ENCODE peak calls at places on chromosomes 12 and 14, in seven cellular contexts. A is BE2C, M is transverse colon, T is A172, V is AG20443, E is bronchial epithelial cell, U is GF-D8. C is an unnamed sample.

GRCh38 chr12:32293808-32294419 is 105.4 kb upstream of the FGD4 start:
- DNase-seq in A (no peak), M (no peak), T (no peak), V (no peak), E (no peak), U (no peak), C (no peak)

GRCh38 chr12:108689314-108690190 is 41.8 kb downstream of the CORO1C start:
- DNase-seq in A (peak; percentile 50), M (peak; percentile 27), T (peak; percentile 51), V (no peak), E (no peak), U (peak; percentile 81), C (peak; percentile 55)

GRCh38 chr12:2693204-2693860 is 101.4 kb upstream of the FKBP4 start:
- DNase-seq in A (no peak), M (no peak), T (no peak), V (no peak), E (no peak), U (no peak), C (no peak)

GRCh38 chr12:132056320-132056719 is 87.8 kb downstream of the DDX51 start:
- DNase-seq in A (no peak), M (no peak), T (no peak), V (no peak), E (no peak), U (no peak), C (no peak)

GRCh38 chr12:108859923-108860291 is 2.5 kb upstream of the SSH1 start:
- DNase-seq in A (no peak), M (no peak), T (no peak), V (no peak), E (no peak), U (no peak), C (no peak)

GRCh38 chr12:46858368-46858767 is 32.6 kb upstream of the SLC38A4 start:
- DNase-seq in A (no peak), M (no peak), T (peak; percentile 6), V (no peak), E (no peak), U (no peak), C (no peak)

GRCh38 chr12:19833775-19834501 is 394.6 kb downstream of the AEBP2 start:
- DNase-seq in A (no peak), M (no peak), T (peak; percentile 51), V (no peak), E (peak; percentile 6), U (no peak), C (peak; percentile 8)

GRCh38 chr12:115023279-115023678 is 339.3 kb upstream of the TBX3 start:
- DNase-seq in A (no peak), M (no peak), T (no peak), V (peak; percentile 54), E (no peak), U (no peak), C (peak; percentile 60)

GRCh38 chr12:4137015-4137414 is 136.5 kb upstream of the CCND2 start:
- DNase-seq in A (no peak), M (no peak), T (no peak), V (no peak), E (no peak), U (no peak), C (no peak)

GRCh38 chr14:75143761-75144527 is 17.1 kb upstream of the NEK9 start:
- DNase-seq in A (no peak), M (no peak), T (no peak), V (no peak), E (no peak), U (no peak), C (no peak)

GRCh38 chr12:68886636-68887572 is 46.1 kb downstream of the CPM start:
- DNase-seq in A (no peak), M (no peak), T (no peak), V (no peak), E (no peak), U (no peak), C (no peak)

GRCh38 chr14:100786820-100787219 is 39.1 kb upstream of the MEG3 start:
- DNase-seq in A (no peak), M (no peak), T (no peak), V (no peak), E (no peak), U (no peak), C (no peak)

GRCh38 chr12:12214635-12215131 is 52.2 kb downstream of the LRP6 start:
- DNase-seq in A (no peak), M (no peak), T (no peak), V (no peak), E (peak; percentile 30), U (no peak), C (peak; percentile 63)

GRCh38 chr14:58239259-58240210 is 5.1 kb upstream of the PSMA3 start:
- DNase-seq in A (peak; percentile 63), M (peak; percentile 79), T (peak; percentile 36), V (peak; percentile 49), E (peak; percentile 46), U (peak; percentile 22), C (peak; percentile 64)

GRCh38 chr12:42625611-42626010 is 36.1 kb upstream of the PRICKLE1 start:
- DNase-seq in A (peak; percentile 23), M (no peak), T (no peak), V (peak; percentile 21), E (no peak), U (no peak), C (no peak)

GRCh38 chr12:31369712-31370521 is 44.0 kb upstream of the SINHCAF start:
- DNase-seq in A (no peak), M (peak; percentile 32), T (no peak), V (peak; percentile 60), E (peak; percentile 79), U (no peak), C (peak; percentile 51)

GRCh38 chr12:55017421-55017820 is 2.4 kb upstream of the NEUROD4 start:
- DNase-seq in A (no peak), M (no peak), T (no peak), V (no peak), E (no peak), U (no peak), C (no peak)

GRCh38 chr14:91114079-91115065 is 499 bp downstream of the DGLUCY start:
- DNase-seq in A (no peak), M (peak; percentile 75), T (peak; percentile 64), V (peak; percentile 56), E (peak; percentile 62), U (peak; percentile 41), C (peak; percentile 43)

GRCh38 chr14:89424241-89424640 is 7.2 kb upstream of the FOXN3 start:
- DNase-seq in A (no peak), M (no peak), T (no peak), V (no peak), E (no peak), U (no peak), C (no peak)

GRCh38 chr12:12474931-12475485 is 87.7 kb downstream of the DUSP16 start:
- DNase-seq in A (no peak), M (no peak), T (no peak), V (peak; percentile 17), E (peak; percentile 20), U (no peak), C (peak; percentile 43)